ENCODE peak calls at places on chromosomes 13 and 19, in six cellular contexts. One of them, this sample, is unnamed.

GRCh38 chr13:110561335-110562033 is at the start of gene RAB20:
- DNase-seq in transverse colon: peak; percentile 92
- DNase-seq in MG63: peak; percentile 79
- DNase-seq in kidney: peak; percentile 97
- DNase-seq in right lobe of liver: peak; percentile 95
- DNase-seq in effector memory CD4-positive, alpha-beta T cell: peak; percentile 43
- DNase-seq in this sample: peak; percentile 96

GRCh38 chr13:77896536-77896935 is 22.1 kb downstream of the EDNRB start:
- DNase-seq in transverse colon: no peak
- DNase-seq in MG63: no peak
- DNase-seq in kidney: no peak
- DNase-seq in right lobe of liver: no peak
- DNase-seq in effector memory CD4-positive, alpha-beta T cell: no peak
- DNase-seq in this sample: no peak

GRCh38 chr13:28657784-28658538 is 969 bp upstream of the POMP start:
- DNase-seq in transverse colon: no peak
- DNase-seq in MG63: no peak
- DNase-seq in kidney: no peak
- DNase-seq in right lobe of liver: no peak
- DNase-seq in effector memory CD4-positive, alpha-beta T cell: no peak
- DNase-seq in this sample: no peak

GRCh38 chr13:108769213-108770070 is 140.0 kb downstream of the MYO16 start:
- DNase-seq in transverse colon: no peak
- DNase-seq in MG63: no peak
- DNase-seq in kidney: no peak
- DNase-seq in right lobe of liver: no peak
- DNase-seq in effector memory CD4-positive, alpha-beta T cell: no peak
- DNase-seq in this sample: no peak

GRCh38 chr19:12995596-12996541 is 594 bp downstream of the NFIX start:
- DNase-seq in transverse colon: no peak
- DNase-seq in MG63: peak; percentile 75
- DNase-seq in kidney: peak; percentile 80
- DNase-seq in right lobe of liver: peak; percentile 48
- DNase-seq in effector memory CD4-positive, alpha-beta T cell: no peak
- DNase-seq in this sample: no peak

GRCh38 chr13:113023217-113023597 is 54.2 kb downstream of the MCF2L start:
- DNase-seq in transverse colon: no peak
- DNase-seq in MG63: no peak
- DNase-seq in kidney: no peak
- DNase-seq in right lobe of liver: no peak
- DNase-seq in effector memory CD4-positive, alpha-beta T cell: no peak
- DNase-seq in this sample: peak; percentile 76

GRCh38 chr19:42129399-42130253 is 2.6 kb downstream of the POU2F2 start:
- DNase-seq in transverse colon: peak; percentile 75
- DNase-seq in MG63: no peak
- DNase-seq in kidney: peak; percentile 84
- DNase-seq in right lobe of liver: peak; percentile 34
- DNase-seq in effector memory CD4-positive, alpha-beta T cell: no peak
- DNase-seq in this sample: peak; percentile 49

GRCh38 chr19:46859637-46860124 is 1.1 kb upstream of the ARHGAP35 start:
- DNase-seq in transverse colon: peak; percentile 62
- DNase-seq in MG63: peak; percentile 89
- DNase-seq in kidney: peak; percentile 93
- DNase-seq in right lobe of liver: peak; percentile 74
- DNase-seq in effector memory CD4-positive, alpha-beta T cell: no peak
- DNase-seq in this sample: peak; percentile 56

GRCh38 chr13:80033286-80033685 is 307.6 kb downstream of the SPRY2 start:
- DNase-seq in transverse colon: no peak
- DNase-seq in MG63: no peak
- DNase-seq in kidney: no peak
- DNase-seq in right lobe of liver: no peak
- DNase-seq in effector memory CD4-positive, alpha-beta T cell: no peak
- DNase-seq in this sample: no peak

GRCh38 chr13:85386424-85386823 is 412.8 kb downstream of the SLITRK6 start:
- DNase-seq in transverse colon: no peak
- DNase-seq in MG63: no peak
- DNase-seq in kidney: no peak
- DNase-seq in right lobe of liver: no peak
- DNase-seq in effector memory CD4-positive, alpha-beta T cell: no peak
- DNase-seq in this sample: no peak

GRCh38 chr13:113091891-113092775 is 13.5 kb upstream of the F7 start:
- DNase-seq in transverse colon: no peak
- DNase-seq in MG63: no peak
- DNase-seq in kidney: peak; percentile 63
- DNase-seq in right lobe of liver: peak; percentile 16
- DNase-seq in effector memory CD4-positive, alpha-beta T cell: no peak
- DNase-seq in this sample: peak; percentile 80

GRCh38 chr13:73754241-73754640 is 380.0 kb downstream of the KLF12 start:
- DNase-seq in transverse colon: no peak
- DNase-seq in MG63: no peak
- DNase-seq in kidney: no peak
- DNase-seq in right lobe of liver: no peak
- DNase-seq in effector memory CD4-positive, alpha-beta T cell: no peak
- DNase-seq in this sample: no peak

GRCh38 chr19:19294914-19295313 is 21.8 kb upstream of the TM6SF2 start:
- DNase-seq in transverse colon: no peak
- DNase-seq in MG63: no peak
- DNase-seq in kidney: no peak
- DNase-seq in right lobe of liver: no peak
- DNase-seq in effector memory CD4-positive, alpha-beta T cell: no peak
- DNase-seq in this sample: no peak

DNA sequence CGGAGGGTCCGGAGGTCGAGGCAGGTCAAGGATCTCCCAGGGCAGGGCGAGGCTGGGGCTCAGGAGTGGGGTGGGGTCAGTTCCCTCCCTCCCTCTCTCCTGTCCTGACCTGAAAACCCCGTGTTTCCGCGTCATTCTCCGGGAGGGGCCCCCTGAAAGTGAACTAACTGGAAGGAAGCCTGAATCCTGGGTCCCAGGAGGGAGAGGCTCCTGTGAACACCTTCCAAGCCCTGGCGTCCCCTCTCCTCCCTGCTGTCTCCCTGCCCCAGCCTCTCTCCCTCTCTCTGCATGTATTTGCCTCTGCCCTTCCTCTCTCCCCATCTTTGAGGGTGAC is 741 bp upstream of the CADM4 start:
- DNase-seq in transverse colon: no peak
- DNase-seq in MG63: no peak
- DNase-seq in kidney: no peak
- DNase-seq in right lobe of liver: no peak
- DNase-seq in effector memory CD4-positive, alpha-beta T cell: no peak
- DNase-seq in this sample: no peak
- H3K4me3 ChIP-seq in transverse colon: peak overlapping the region; percentile 54
- H3K4me3 ChIP-seq in MG63: no peak overlapping the region
- H3K4me3 ChIP-seq in kidney: peak overlapping the region; percentile 55
- H3K4me3 ChIP-seq in right lobe of liver: peak overlapping the region; percentile 48
- H3K4me3 ChIP-seq in effector memory CD4-positive, alpha-beta T cell: peak overlapping the region; percentile 69
- H3K4me3 ChIP-seq in this sample: peak overlapping the region; percentile 40

DNA sequence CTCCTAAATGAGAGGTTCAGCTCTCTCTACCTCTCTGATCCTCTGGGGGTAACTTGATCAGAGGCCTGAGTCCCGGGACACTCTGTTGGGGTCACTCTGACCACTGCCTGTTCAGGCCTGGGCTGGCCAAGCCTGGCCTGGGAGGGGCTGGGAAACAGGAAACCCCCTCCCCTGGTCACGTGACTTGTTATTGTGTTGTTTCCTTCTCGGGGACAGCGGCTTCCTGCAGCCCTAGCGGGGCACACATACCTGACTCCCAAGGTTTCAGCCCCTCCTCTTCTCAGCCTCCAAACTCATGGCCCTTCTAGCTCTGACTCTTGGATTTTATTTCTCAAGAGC is at the start of gene USHBP1:
- DNase-seq in transverse colon: no peak
- DNase-seq in MG63: no peak
- DNase-seq in kidney: no peak
- DNase-seq in right lobe of liver: peak; percentile 61
- DNase-seq in effector memory CD4-positive, alpha-beta T cell: no peak
- DNase-seq in this sample: no peak
- H3K4me3 ChIP-seq in transverse colon: no peak within 1 kb of the TSS
- H3K4me3 ChIP-seq in MG63: no peak within 1 kb of the TSS
- H3K4me3 ChIP-seq in kidney: peak within 1 kb of the TSS; percentile 66
- H3K4me3 ChIP-seq in right lobe of liver: peak within 1 kb of the TSS; percentile 19
- H3K4me3 ChIP-seq in effector memory CD4-positive, alpha-beta T cell: no peak within 1 kb of the TSS
- H3K4me3 ChIP-seq in this sample: no peak within 1 kb of the TSS

DNA sequence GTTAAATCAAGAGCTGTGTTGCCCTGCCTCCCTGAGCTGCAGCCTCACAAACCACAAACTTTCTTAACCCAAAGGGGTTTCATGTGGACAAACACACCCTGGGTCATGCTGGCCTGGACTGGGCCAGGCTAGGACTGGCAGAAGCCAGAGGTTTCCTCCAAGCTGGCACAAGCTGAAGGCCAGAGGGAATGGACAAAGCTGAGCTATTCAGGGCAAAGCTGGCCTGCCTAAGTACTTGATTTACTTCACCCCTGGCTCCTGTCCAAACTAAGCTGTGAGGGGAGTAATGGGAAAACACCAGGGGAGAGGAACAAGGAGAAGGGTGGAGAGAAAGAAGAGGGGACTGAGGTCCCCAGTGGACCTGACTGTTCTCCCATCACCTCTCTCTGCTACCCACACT is 6.2 kb downstream of the CPAMD8 start:
- DNase-seq in transverse colon: no peak
- DNase-seq in MG63: no peak
- DNase-seq in kidney: no peak
- DNase-seq in right lobe of liver: no peak
- DNase-seq in effector memory CD4-positive, alpha-beta T cell: no peak
- DNase-seq in this sample: no peak
- H3K4me3 ChIP-seq in transverse colon: no peak overlapping the region
- H3K4me3 ChIP-seq in MG63: no peak overlapping the region
- H3K4me3 ChIP-seq in kidney: no peak overlapping the region
- H3K4me3 ChIP-seq in right lobe of liver: no peak overlapping the region
- H3K4me3 ChIP-seq in effector memory CD4-positive, alpha-beta T cell: no peak overlapping the region
- H3K4me3 ChIP-seq in this sample: no peak overlapping the region

GRCh38 chr19:28037186-28037585 is 1175.8 kb downstream of the UQCRFS1 start:
- DNase-seq in transverse colon: no peak
- DNase-seq in MG63: no peak
- DNase-seq in kidney: no peak
- DNase-seq in right lobe of liver: no peak
- DNase-seq in effector memory CD4-positive, alpha-beta T cell: no peak
- DNase-seq in this sample: no peak

GRCh38 chr19:28042516-28042915 is 1170.4 kb downstream of the UQCRFS1 start:
- DNase-seq in transverse colon: no peak
- DNase-seq in MG63: no peak
- DNase-seq in kidney: no peak
- DNase-seq in right lobe of liver: no peak
- DNase-seq in effector memory CD4-positive, alpha-beta T cell: no peak
- DNase-seq in this sample: no peak

GRCh38 chr19:28044477-28044876 is 1168.5 kb downstream of the UQCRFS1 start:
- DNase-seq in transverse colon: no peak
- DNase-seq in MG63: no peak
- DNase-seq in kidney: no peak
- DNase-seq in right lobe of liver: no peak
- DNase-seq in effector memory CD4-positive, alpha-beta T cell: no peak
- DNase-seq in this sample: no peak

GRCh38 chr19:28045621-28046020 is 1167.3 kb downstream of the UQCRFS1 start:
- DNase-seq in transverse colon: no peak
- DNase-seq in MG63: no peak
- DNase-seq in kidney: no peak
- DNase-seq in right lobe of liver: no peak
- DNase-seq in effector memory CD4-positive, alpha-beta T cell: no peak
- DNase-seq in this sample: no peak

DNA sequence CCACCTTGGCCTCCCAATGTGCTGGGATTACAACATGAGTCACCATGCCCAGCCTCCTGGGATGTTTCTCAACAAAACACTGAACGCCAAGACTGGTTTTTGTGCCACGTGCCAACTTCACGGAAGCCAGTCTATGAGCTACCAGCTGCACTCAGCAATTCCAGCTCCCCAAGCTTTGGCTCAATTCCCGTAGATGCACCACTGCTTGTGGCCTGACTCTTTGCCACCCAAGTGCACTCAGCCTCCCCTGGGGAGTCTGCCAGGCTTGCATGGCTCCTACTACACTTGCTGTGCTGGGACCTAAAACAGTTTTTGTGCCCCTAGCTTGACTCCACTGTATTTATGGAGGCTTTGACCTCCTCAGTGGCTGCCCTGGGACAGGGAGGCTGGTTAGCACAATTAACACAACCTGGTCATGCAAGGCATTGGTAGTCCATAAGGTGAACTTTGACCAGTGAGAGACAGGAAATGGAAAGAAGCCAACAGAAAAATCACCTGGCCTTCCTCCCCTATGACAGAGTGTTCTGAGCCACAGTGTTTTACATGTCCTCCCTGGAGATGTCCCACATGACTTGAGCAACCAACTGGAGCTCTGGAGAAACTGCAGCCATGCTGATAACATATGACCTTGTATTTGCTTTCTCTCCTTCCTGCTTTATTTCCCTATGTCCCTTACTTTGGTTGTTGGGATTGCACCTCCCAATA is 1173.1 kb downstream of the UQCRFS1 start:
- DNase-seq in transverse colon: no peak
- DNase-seq in MG63: peak; percentile 99
- DNase-seq in kidney: no peak
- DNase-seq in right lobe of liver: peak; percentile 27
- DNase-seq in effector memory CD4-positive, alpha-beta T cell: no peak
- DNase-seq in this sample: no peak
- H3K4me3 ChIP-seq in transverse colon: no peak overlapping the region
- H3K4me3 ChIP-seq in MG63: no peak overlapping the region
- H3K4me3 ChIP-seq in kidney: no peak overlapping the region
- H3K4me3 ChIP-seq in right lobe of liver: no peak overlapping the region
- H3K4me3 ChIP-seq in effector memory CD4-positive, alpha-beta T cell: no peak overlapping the region
- H3K4me3 ChIP-seq in this sample: no peak overlapping the region

GRCh38 chr19:38433268-38433733 is at the start of gene RYR1:
- DNase-seq in transverse colon: peak; percentile 40
- DNase-seq in MG63: peak; percentile 73
- DNase-seq in kidney: peak; percentile 71
- DNase-seq in right lobe of liver: peak; percentile 57
- DNase-seq in effector memory CD4-positive, alpha-beta T cell: peak; percentile 19
- DNase-seq in this sample: peak; percentile 94
- H3K4me3 ChIP-seq in transverse colon: no peak within 1 kb of the TSS
- H3K4me3 ChIP-seq in MG63: no peak within 1 kb of the TSS
- H3K4me3 ChIP-seq in kidney: no peak within 1 kb of the TSS
- H3K4me3 ChIP-seq in right lobe of liver: no peak within 1 kb of the TSS
- H3K4me3 ChIP-seq in effector memory CD4-positive, alpha-beta T cell: no peak within 1 kb of the TSS
- H3K4me3 ChIP-seq in this sample: no peak within 1 kb of the TSS

DNA sequence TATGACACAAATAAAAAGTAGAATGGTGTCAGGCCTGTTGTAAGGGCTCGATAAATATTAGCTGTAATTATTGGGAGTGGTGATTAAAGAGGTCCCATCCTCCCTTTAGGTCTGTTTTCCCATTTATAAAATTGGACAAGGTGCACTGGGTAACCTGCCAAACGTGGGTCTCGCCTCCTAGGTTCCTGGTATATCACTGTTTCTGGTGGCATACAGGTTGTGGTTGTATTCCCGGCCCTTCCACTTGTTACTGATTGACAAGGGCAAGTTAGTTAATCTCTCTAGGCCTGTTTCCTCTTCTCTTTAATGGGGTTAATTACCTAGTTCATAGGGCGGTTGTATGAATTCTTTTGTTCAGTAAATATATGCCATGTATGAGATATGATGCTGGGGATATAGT is 1.5 kb downstream of the PPP2R1A start:
- DNase-seq in transverse colon: peak; percentile 66
- DNase-seq in MG63: no peak
- DNase-seq in kidney: no peak
- DNase-seq in right lobe of liver: no peak
- DNase-seq in effector memory CD4-positive, alpha-beta T cell: no peak
- DNase-seq in this sample: no peak
- H3K4me3 ChIP-seq in transverse colon: peak overlapping the region; percentile 68
- H3K4me3 ChIP-seq in MG63: peak overlapping the region; percentile 89
- H3K4me3 ChIP-seq in kidney: peak overlapping the region; percentile 89
- H3K4me3 ChIP-seq in right lobe of liver: peak overlapping the region; percentile 85
- H3K4me3 ChIP-seq in effector memory CD4-positive, alpha-beta T cell: peak overlapping the region; percentile 91
- H3K4me3 ChIP-seq in this sample: peak overlapping the region; percentile 79